ENCODE peak calls at places on chromosomes 7 and 10, in eight cellular contexts. One of them, this sample, is unnamed.

GRCh38 chr7:31308642-31309041 is 31.9 kb downstream of the NEUROD6 start:
- DNase-seq in aorta: no peak
- DNase-seq in AG04449: no peak
- DNase-seq in HepG2: no peak
- DNase-seq in H7: no peak
- DNase-seq in colonic mucosa: no peak
- DNase-seq in pancreas: no peak
- DNase-seq in fibroblast of lung: no peak
- DNase-seq in this sample: no peak

GRCh38 chr7:64886956-64887545 is 16.0 kb upstream of the ZNF273 start:
- DNase-seq in aorta: no peak
- DNase-seq in AG04449: no peak
- DNase-seq in HepG2: no peak
- DNase-seq in H7: no peak
- DNase-seq in colonic mucosa: peak
- DNase-seq in pancreas: no peak
- DNase-seq in fibroblast of lung: no peak
- DNase-seq in this sample: no peak

GRCh38 chr10:68223535-68224165 is 8.3 kb downstream of the ATOH7 start:
- DNase-seq in aorta: no peak
- DNase-seq in AG04449: no peak
- DNase-seq in HepG2: peak
- DNase-seq in H7: peak
- DNase-seq in colonic mucosa: peak
- DNase-seq in pancreas: no peak
- DNase-seq in fibroblast of lung: no peak
- DNase-seq in this sample: peak

GRCh38 chr7:70571403-70571911 is 560.5 kb upstream of the GALNT17 start:
- DNase-seq in aorta: no peak
- DNase-seq in AG04449: peak
- DNase-seq in HepG2: peak
- DNase-seq in H7: no peak
- DNase-seq in colonic mucosa: peak
- DNase-seq in pancreas: no peak
- DNase-seq in fibroblast of lung: peak
- DNase-seq in this sample: no peak

GRCh38 chr7:45402480-45403218 is 171.5 kb upstream of the ADCY1 start:
- DNase-seq in aorta: no peak
- DNase-seq in AG04449: no peak
- DNase-seq in HepG2: no peak
- DNase-seq in H7: peak
- DNase-seq in colonic mucosa: no peak
- DNase-seq in pancreas: no peak
- DNase-seq in fibroblast of lung: peak
- DNase-seq in this sample: peak

GRCh38 chr7:55838595-55838994 is 24.0 kb downstream of the SEPTIN14 start:
- DNase-seq in aorta: no peak
- DNase-seq in AG04449: no peak
- DNase-seq in HepG2: no peak
- DNase-seq in H7: no peak
- DNase-seq in colonic mucosa: no peak
- DNase-seq in pancreas: no peak
- DNase-seq in fibroblast of lung: no peak
- DNase-seq in this sample: no peak

GRCh38 chr7:5387711-5388245 is 35.9 kb downstream of the TNRC18 start:
- DNase-seq in aorta: no peak
- DNase-seq in AG04449: no peak
- DNase-seq in HepG2: no peak
- DNase-seq in H7: peak
- DNase-seq in colonic mucosa: no peak
- DNase-seq in pancreas: no peak
- DNase-seq in fibroblast of lung: no peak
- DNase-seq in this sample: no peak

GRCh38 chr10:121783782-121784372 is 144.0 kb downstream of the ATE1 start:
- DNase-seq in aorta: no peak
- DNase-seq in AG04449: no peak
- DNase-seq in HepG2: no peak
- DNase-seq in H7: no peak
- DNase-seq in colonic mucosa: no peak
- DNase-seq in pancreas: no peak
- DNase-seq in fibroblast of lung: no peak
- DNase-seq in this sample: no peak

GRCh38 chr10:48545462-48546145 is 59.3 kb downstream of the ARHGAP22 start:
- DNase-seq in aorta: no peak
- DNase-seq in AG04449: no peak
- DNase-seq in HepG2: no peak
- DNase-seq in H7: no peak
- DNase-seq in colonic mucosa: peak
- DNase-seq in pancreas: no peak
- DNase-seq in fibroblast of lung: no peak
- DNase-seq in this sample: no peak

GRCh38 chr10:100811752-100812750 is 66.7 kb downstream of the PAX2 start:
- DNase-seq in aorta: peak
- DNase-seq in AG04449: no peak
- DNase-seq in HepG2: no peak
- DNase-seq in H7: no peak
- DNase-seq in colonic mucosa: no peak
- DNase-seq in pancreas: no peak
- DNase-seq in fibroblast of lung: no peak
- DNase-seq in this sample: no peak

GRCh38 chr7:15839415-15840100 is 153.1 kb upstream of the MEOX2 start:
- DNase-seq in aorta: peak
- DNase-seq in AG04449: no peak
- DNase-seq in HepG2: no peak
- DNase-seq in H7: peak
- DNase-seq in colonic mucosa: no peak
- DNase-seq in pancreas: no peak
- DNase-seq in fibroblast of lung: no peak
- DNase-seq in this sample: no peak

GRCh38 chr7:129670636-129671035 is 59.1 kb downstream of the NRF1 start:
- DNase-seq in aorta: no peak
- DNase-seq in AG04449: no peak
- DNase-seq in HepG2: no peak
- DNase-seq in H7: no peak
- DNase-seq in colonic mucosa: no peak
- DNase-seq in pancreas: no peak
- DNase-seq in fibroblast of lung: peak
- DNase-seq in this sample: no peak

GRCh38 chr7:47128719-47129118 is 453.2 kb downstream of the TNS3 start:
- DNase-seq in aorta: no peak
- DNase-seq in AG04449: no peak
- DNase-seq in HepG2: no peak
- DNase-seq in H7: no peak
- DNase-seq in colonic mucosa: no peak
- DNase-seq in pancreas: no peak
- DNase-seq in fibroblast of lung: no peak
- DNase-seq in this sample: no peak

GRCh38 chr7:81833401-81833800 is 63.6 kb upstream of the HGF start:
- DNase-seq in aorta: no peak
- DNase-seq in AG04449: peak
- DNase-seq in HepG2: no peak
- DNase-seq in H7: no peak
- DNase-seq in colonic mucosa: no peak
- DNase-seq in pancreas: no peak
- DNase-seq in fibroblast of lung: peak
- DNase-seq in this sample: no peak

GRCh38 chr10:13820591-13821377 is 234.0 kb downstream of the PRPF18 start:
- DNase-seq in aorta: no peak
- DNase-seq in AG04449: no peak
- DNase-seq in HepG2: no peak
- DNase-seq in H7: peak
- DNase-seq in colonic mucosa: no peak
- DNase-seq in pancreas: no peak
- DNase-seq in fibroblast of lung: no peak
- DNase-seq in this sample: no peak

GRCh38 chr7:12768948-12769347 is 81.5 kb downstream of the ARL4A start:
- DNase-seq in aorta: no peak
- DNase-seq in AG04449: no peak
- DNase-seq in HepG2: no peak
- DNase-seq in H7: no peak
- DNase-seq in colonic mucosa: no peak
- DNase-seq in pancreas: no peak
- DNase-seq in fibroblast of lung: peak
- DNase-seq in this sample: no peak

GRCh38 chr7:12770227-12770975 is 83.0 kb downstream of the ARL4A start:
- DNase-seq in aorta: no peak
- DNase-seq in AG04449: no peak
- DNase-seq in HepG2: peak
- DNase-seq in H7: peak
- DNase-seq in colonic mucosa: peak
- DNase-seq in pancreas: peak
- DNase-seq in fibroblast of lung: peak
- DNase-seq in this sample: no peak

GRCh38 chr7:12771378-12771877 is 84.0 kb downstream of the ARL4A start:
- DNase-seq in aorta: no peak
- DNase-seq in AG04449: no peak
- DNase-seq in HepG2: no peak
- DNase-seq in H7: no peak
- DNase-seq in colonic mucosa: peak
- DNase-seq in pancreas: peak
- DNase-seq in fibroblast of lung: peak
- DNase-seq in this sample: no peak

GRCh38 chr7:12766416-12766815 is 79.0 kb downstream of the ARL4A start:
- DNase-seq in aorta: no peak
- DNase-seq in AG04449: no peak
- DNase-seq in HepG2: no peak
- DNase-seq in H7: no peak
- DNase-seq in colonic mucosa: no peak
- DNase-seq in pancreas: no peak
- DNase-seq in fibroblast of lung: no peak
- DNase-seq in this sample: no peak

DNA sequence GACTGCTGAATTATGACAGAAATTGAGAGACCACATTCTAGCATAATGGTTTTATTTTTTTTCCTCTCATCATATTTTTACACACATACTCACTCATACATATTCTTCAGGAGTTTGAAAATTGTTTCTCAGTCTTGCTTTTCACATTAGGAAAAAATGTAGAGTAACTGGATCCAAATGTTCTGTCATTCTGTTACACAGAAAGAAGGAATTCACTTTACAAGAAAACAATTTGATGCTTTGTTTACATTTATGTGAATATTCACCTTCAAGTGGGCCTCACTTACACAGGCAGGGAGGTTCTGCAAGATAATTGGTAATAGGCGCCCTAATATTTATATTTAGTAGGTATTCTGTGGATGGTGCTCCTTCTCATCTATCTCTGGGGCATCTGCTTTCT is 82.0 kb downstream of the ARL4A start:
- DNase-seq in aorta: no peak
- DNase-seq in AG04449: no peak
- DNase-seq in HepG2: no peak
- DNase-seq in H7: no peak
- DNase-seq in colonic mucosa: no peak
- DNase-seq in pancreas: no peak
- DNase-seq in fibroblast of lung: peak
- DNase-seq in this sample: no peak
- H3K4me3 ChIP-seq in aorta: no peak
- H3K4me3 ChIP-seq in AG04449: no peak
- H3K4me3 ChIP-seq in HepG2: no peak
- H3K4me3 ChIP-seq in H7: no peak
- H3K4me3 ChIP-seq in colonic mucosa: no peak
- H3K4me3 ChIP-seq in pancreas: no peak
- H3K4me3 ChIP-seq in fibroblast of lung: no peak
- H3K4me3 ChIP-seq in this sample: no peak

GRCh38 chr7:35530124-35531109 is 164.5 kb downstream of the HERPUD2 start:
- DNase-seq in aorta: no peak
- DNase-seq in AG04449: no peak
- DNase-seq in HepG2: no peak
- DNase-seq in H7: no peak
- DNase-seq in colonic mucosa: no peak
- DNase-seq in pancreas: no peak
- DNase-seq in fibroblast of lung: no peak
- DNase-seq in this sample: no peak
- H3K4me3 ChIP-seq in aorta: no peak
- H3K4me3 ChIP-seq in AG04449: no peak
- H3K4me3 ChIP-seq in HepG2: no peak
- H3K4me3 ChIP-seq in H7: no peak
- H3K4me3 ChIP-seq in colonic mucosa: no peak
- H3K4me3 ChIP-seq in pancreas: no peak
- H3K4me3 ChIP-seq in fibroblast of lung: no peak
- H3K4me3 ChIP-seq in this sample: no peak

DNA sequence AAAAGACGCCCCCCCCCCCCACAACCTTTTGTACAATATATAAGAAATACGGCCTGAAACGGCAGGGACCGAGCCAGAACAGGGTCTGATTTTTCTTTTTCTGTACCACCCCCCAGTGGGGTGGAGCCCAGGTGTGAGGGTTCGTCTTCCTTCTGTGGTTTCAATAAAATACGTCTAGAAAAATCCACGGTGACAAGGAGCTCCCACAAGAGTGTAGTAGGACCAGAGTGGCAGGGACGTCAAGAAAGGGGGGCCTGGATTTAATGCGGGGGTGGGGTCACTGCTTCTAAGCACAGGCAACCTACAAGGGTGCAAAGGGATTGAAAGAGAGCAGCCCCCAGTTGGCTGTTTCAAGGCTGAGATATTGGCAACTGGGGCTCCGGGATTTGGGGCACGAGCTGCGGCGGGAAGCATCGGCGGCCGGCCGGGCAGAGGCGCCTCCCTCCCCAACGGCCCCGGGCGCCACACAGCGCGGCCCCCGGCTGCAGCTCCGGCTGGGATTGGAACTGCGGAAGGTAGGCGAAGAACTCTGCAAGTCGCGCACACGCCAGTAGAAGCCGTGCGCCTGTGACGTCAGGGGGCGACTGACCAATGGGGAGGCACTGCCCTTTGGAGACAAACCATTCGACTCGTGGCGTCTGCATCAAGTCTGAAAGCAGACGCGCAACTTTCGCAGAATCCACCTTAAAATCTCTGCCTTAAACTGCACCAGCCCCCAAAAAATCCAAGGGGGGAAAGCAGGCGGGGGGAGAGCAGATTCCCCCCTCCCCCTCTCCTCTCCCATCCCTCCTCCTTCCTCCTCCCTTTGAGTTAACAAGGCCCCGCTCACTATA is at the start of gene DLX6:
- DNase-seq in aorta: no peak
- DNase-seq in AG04449: no peak
- DNase-seq in HepG2: peak
- DNase-seq in H7: peak
- DNase-seq in colonic mucosa: peak
- DNase-seq in pancreas: no peak
- DNase-seq in fibroblast of lung: peak
- DNase-seq in this sample: peak
- H3K4me3 ChIP-seq in aorta: peak
- H3K4me3 ChIP-seq in AG04449: peak
- H3K4me3 ChIP-seq in HepG2: peak
- H3K4me3 ChIP-seq in H7: peak
- H3K4me3 ChIP-seq in colonic mucosa: peak
- H3K4me3 ChIP-seq in pancreas: peak
- H3K4me3 ChIP-seq in fibroblast of lung: peak
- H3K4me3 ChIP-seq in this sample: peak

DNA sequence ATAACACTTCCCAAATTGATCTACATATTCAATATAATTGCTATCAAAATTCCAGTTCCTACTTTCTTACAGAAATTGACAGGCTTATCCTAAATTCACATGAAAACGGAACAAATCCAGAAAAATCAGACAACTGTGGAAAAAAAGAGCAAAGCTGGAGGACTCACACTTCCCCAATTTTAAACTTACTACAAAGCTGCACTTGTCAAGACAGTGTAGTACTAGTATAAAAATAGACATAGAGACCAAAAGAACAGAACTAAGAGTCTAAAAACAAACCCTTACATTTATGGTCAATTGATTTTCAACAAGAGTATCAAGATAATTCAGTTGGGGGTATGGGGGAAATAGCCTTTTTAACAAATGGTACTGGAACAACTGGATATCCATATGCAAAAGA is 27.5 kb downstream of the LMBR1 start:
- DNase-seq in aorta: no peak
- DNase-seq in AG04449: no peak
- DNase-seq in HepG2: no peak
- DNase-seq in H7: no peak
- DNase-seq in colonic mucosa: no peak
- DNase-seq in pancreas: no peak
- DNase-seq in fibroblast of lung: no peak
- DNase-seq in this sample: no peak
- H3K4me3 ChIP-seq in aorta: no peak
- H3K4me3 ChIP-seq in AG04449: no peak
- H3K4me3 ChIP-seq in HepG2: no peak
- H3K4me3 ChIP-seq in H7: no peak
- H3K4me3 ChIP-seq in colonic mucosa: no peak
- H3K4me3 ChIP-seq in pancreas: no peak
- H3K4me3 ChIP-seq in fibroblast of lung: no peak
- H3K4me3 ChIP-seq in this sample: no peak